ENCODE peak calls at places on chromosome 7, in four cellular contexts. One of them, this sample, is unnamed.

GRCh38 chr7:2120251-2120660 is 112.5 kb downstream of the MAD1L1 start:
- DNase-seq in pancreas: no peak
- DNase-seq in body of pancreas: no peak
- DNase-seq in mesothelial cell of epicardium: no peak
- DNase-seq in this sample: no peak

GRCh38 chr7:96321041-96321669 is 743 bp downstream of the SLC25A13 start:
- DNase-seq in mesothelial cell of epicardium: no peak
- DNase-seq in pancreas: peak; percentile 87
- DNase-seq in body of pancreas: peak; percentile 82
- DNase-seq in this sample: peak; percentile 89

GRCh38 chr7:36473454-36474282 is 84.0 kb downstream of the ANLN start:
- DNase-seq in pancreas: peak; percentile 48
- DNase-seq in mesothelial cell of epicardium: no peak
- DNase-seq in body of pancreas: peak; percentile 60
- DNase-seq in this sample: no peak

GRCh38 chr7:82044497-82045080 is 274.7 kb upstream of the HGF start:
- DNase-seq in pancreas: no peak
- DNase-seq in mesothelial cell of epicardium: no peak
- DNase-seq in body of pancreas: peak; percentile 33
- DNase-seq in this sample: peak; percentile 42

GRCh38 chr7:100483728-100484635 is at the start of gene NYAP1:
- DNase-seq in pancreas: no peak
- DNase-seq in mesothelial cell of epicardium: peak; percentile 65
- DNase-seq in body of pancreas: peak; percentile 63
- DNase-seq in this sample: peak; percentile 72

GRCh38 chr7:34036972-34037792 is 131.8 kb downstream of the BMPER start:
- DNase-seq in pancreas: no peak
- DNase-seq in mesothelial cell of epicardium: no peak
- DNase-seq in body of pancreas: no peak
- DNase-seq in this sample: no peak

GRCh38 chr7:4683884-4684565 is 1.9 kb downstream of the FOXK1 start:
- DNase-seq in body of pancreas: peak; percentile 63
- DNase-seq in mesothelial cell of epicardium: no peak
- DNase-seq in pancreas: peak; percentile 33
- DNase-seq in this sample: no peak

GRCh38 chr7:7681191-7681935 is 37.0 kb downstream of the RPA3 start:
- DNase-seq in mesothelial cell of epicardium: no peak
- DNase-seq in body of pancreas: peak; percentile 41
- DNase-seq in pancreas: peak; percentile 46
- DNase-seq in this sample: no peak

GRCh38 chr7:69403169-69403568 is 195.1 kb upstream of the AUTS2 start:
- DNase-seq in pancreas: no peak
- DNase-seq in body of pancreas: no peak
- DNase-seq in mesothelial cell of epicardium: no peak
- DNase-seq in this sample: no peak

GRCh38 chr7:46486264-46487206 is 565.5 kb upstream of the IGFBP3 start:
- DNase-seq in body of pancreas: peak; percentile 18
- DNase-seq in mesothelial cell of epicardium: no peak
- DNase-seq in pancreas: no peak
- DNase-seq in this sample: no peak

GRCh38 chr7:6430974-6431373 is 16.8 kb downstream of the DAGLB start:
- DNase-seq in body of pancreas: no peak
- DNase-seq in mesothelial cell of epicardium: no peak
- DNase-seq in pancreas: no peak
- DNase-seq in this sample: no peak

GRCh38 chr7:111529507-111530355 is 32.6 kb downstream of the IMMP2L start:
- DNase-seq in pancreas: no peak
- DNase-seq in body of pancreas: no peak
- DNase-seq in mesothelial cell of epicardium: no peak
- DNase-seq in this sample: no peak

GRCh38 chr7:46253500-46253899 is 332.4 kb upstream of the IGFBP3 start:
- DNase-seq in pancreas: no peak
- DNase-seq in mesothelial cell of epicardium: no peak
- DNase-seq in body of pancreas: no peak
- DNase-seq in this sample: peak; percentile 34

GRCh38 chr7:16123117-16123770 is 298.1 kb downstream of the CRPPA start:
- DNase-seq in mesothelial cell of epicardium: no peak
- DNase-seq in pancreas: no peak
- DNase-seq in body of pancreas: no peak
- DNase-seq in this sample: no peak

GRCh38 chr7:1562126-1562525 is 6.1 kb upstream of the TMEM184A start:
- DNase-seq in pancreas: no peak
- DNase-seq in body of pancreas: no peak
- DNase-seq in mesothelial cell of epicardium: no peak
- DNase-seq in this sample: no peak

GRCh38 chr7:8710124-8710523 is 276.7 kb downstream of the NXPH1 start:
- DNase-seq in mesothelial cell of epicardium: no peak
- DNase-seq in pancreas: no peak
- DNase-seq in body of pancreas: no peak
- DNase-seq in this sample: no peak

GRCh38 chr7:42805601-42806000 is 106.3 kb downstream of the C7orf25 start:
- DNase-seq in pancreas: no peak
- DNase-seq in body of pancreas: no peak
- DNase-seq in mesothelial cell of epicardium: no peak
- DNase-seq in this sample: no peak

GRCh38 chr7:33933611-33934281 is 28.4 kb downstream of the BMPER start:
- DNase-seq in body of pancreas: no peak
- DNase-seq in pancreas: no peak
- DNase-seq in mesothelial cell of epicardium: no peak
- DNase-seq in this sample: no peak

GRCh38 chr7:22061781-22062180 is 116.1 kb upstream of the CDCA7L start:
- DNase-seq in pancreas: no peak
- DNase-seq in mesothelial cell of epicardium: no peak
- DNase-seq in body of pancreas: no peak
- DNase-seq in this sample: no peak

GRCh38 chr7:117157121-117157870 is 165.6 kb downstream of the WNT2 start:
- DNase-seq in body of pancreas: peak; percentile 56
- DNase-seq in pancreas: peak; percentile 32
- DNase-seq in mesothelial cell of epicardium: no peak
- DNase-seq in this sample: no peak

GRCh38 chr7:94223375-94224084 is 171.2 kb upstream of the COL1A2 start:
- DNase-seq in mesothelial cell of epicardium: no peak
- DNase-seq in body of pancreas: no peak
- DNase-seq in pancreas: no peak
- DNase-seq in this sample: peak; percentile 43

GRCh38 chr7:112018305-112019030 is 187.7 kb downstream of the DOCK4 start:
- DNase-seq in body of pancreas: no peak
- DNase-seq in pancreas: no peak
- DNase-seq in mesothelial cell of epicardium: no peak
- DNase-seq in this sample: no peak

GRCh38 chr7:149559711-149560110 is 62.1 kb upstream of the ZNF746 start:
- DNase-seq in body of pancreas: no peak
- DNase-seq in pancreas: no peak
- DNase-seq in mesothelial cell of epicardium: no peak
- DNase-seq in this sample: no peak

GRCh38 chr7:98295467-98296220 is 14.2 kb downstream of the BRI3 start:
- DNase-seq in pancreas: no peak
- DNase-seq in body of pancreas: no peak
- DNase-seq in mesothelial cell of epicardium: no peak
- DNase-seq in this sample: no peak

GRCh38 chr7:84372712-84373111 is 178.1 kb upstream of the SEMA3A start:
- DNase-seq in pancreas: no peak
- DNase-seq in body of pancreas: no peak
- DNase-seq in mesothelial cell of epicardium: no peak
- DNase-seq in this sample: no peak

GRCh38 chr7:111370002-111370401 is 192.3 kb downstream of the IMMP2L start:
- DNase-seq in mesothelial cell of epicardium: no peak
- DNase-seq in body of pancreas: no peak
- DNase-seq in pancreas: no peak
- DNase-seq in this sample: no peak

GRCh38 chr7:115869225-115869624 is 161.3 kb downstream of the TFEC start:
- DNase-seq in mesothelial cell of epicardium: no peak
- DNase-seq in body of pancreas: no peak
- DNase-seq in pancreas: no peak
- DNase-seq in this sample: no peak

GRCh38 chr7:92785923-92786322 is 50.5 kb downstream of the CDK6 start:
- DNase-seq in pancreas: no peak
- DNase-seq in body of pancreas: no peak
- DNase-seq in mesothelial cell of epicardium: no peak
- DNase-seq in this sample: no peak

GRCh38 chr7:20602306-20602705 is 13.2 kb upstream of the ABCB5 start:
- DNase-seq in pancreas: no peak
- DNase-seq in body of pancreas: no peak
- DNase-seq in mesothelial cell of epicardium: no peak
- DNase-seq in this sample: no peak

DNA sequence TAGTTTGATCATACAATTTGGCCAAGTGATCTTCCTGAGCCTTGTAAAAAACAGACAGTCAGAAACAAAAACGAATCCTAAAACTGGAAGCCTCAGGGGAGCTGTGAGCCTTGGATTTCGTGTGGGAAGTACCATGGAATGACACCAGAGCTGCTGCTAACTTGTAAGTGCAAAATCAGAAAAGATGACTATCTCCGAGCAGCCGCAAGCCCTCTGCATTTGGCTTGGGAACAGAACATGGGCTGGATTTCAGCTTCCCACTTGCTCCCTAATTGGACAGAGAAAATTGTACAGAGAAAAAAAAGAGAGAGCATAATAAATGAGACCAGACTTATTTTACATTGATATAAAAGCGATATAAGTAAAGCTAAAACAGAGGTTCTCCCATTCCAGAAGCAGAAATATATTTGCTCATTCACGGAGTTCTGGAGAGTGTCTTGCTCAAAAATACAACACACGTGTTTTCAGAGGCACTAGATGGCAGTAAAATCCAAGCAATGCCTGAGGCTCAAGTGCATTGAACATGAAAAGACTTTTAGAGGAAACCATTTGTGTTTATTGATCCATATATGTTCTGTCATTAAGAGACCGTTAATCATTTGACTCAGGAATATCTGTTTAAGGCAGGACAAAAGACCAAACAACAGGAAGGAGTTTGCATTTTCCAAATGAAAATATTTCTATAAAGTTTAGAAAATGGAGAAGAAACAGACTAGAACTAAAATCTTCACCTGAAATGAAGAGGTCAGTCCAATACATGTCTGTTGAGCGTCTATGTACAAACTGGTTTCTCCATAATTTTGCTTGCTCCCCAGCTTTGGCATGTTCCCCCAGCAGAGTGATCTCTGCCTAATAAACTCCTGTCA is 78.3 kb upstream of the SLC26A5 start:
- DNase-seq in mesothelial cell of epicardium: no peak
- DNase-seq in pancreas: no peak
- DNase-seq in body of pancreas: no peak
- DNase-seq in this sample: no peak
- TF ChIP-seq CTCF in mesothelial cell of epicardium: no peak
- TF ChIP-seq CTCF in pancreas: no peak
- TF ChIP-seq CTCF in body of pancreas: peak; percentile 60
- TF ChIP-seq CTCF in this sample: peak; percentile 42

GRCh38 chr7:74615933-74616780 is 41.4 kb upstream of the GTF2I start:
- DNase-seq in pancreas: no peak
- DNase-seq in mesothelial cell of epicardium: no peak
- DNase-seq in body of pancreas: no peak
- DNase-seq in this sample: no peak
- TF ChIP-seq CTCF in pancreas: no peak
- TF ChIP-seq CTCF in mesothelial cell of epicardium: no peak
- TF ChIP-seq CTCF in body of pancreas: no peak
- TF ChIP-seq CTCF in this sample: no peak

GRCh38 chr7:87935373-87935706 is 1.3 kb downstream of the ADAM22 start:
- DNase-seq in body of pancreas: no peak
- DNase-seq in mesothelial cell of epicardium: no peak
- DNase-seq in pancreas: no peak
- DNase-seq in this sample: peak; percentile 10

GRCh38 chr7:87934699-87935372 is 785 bp downstream of the ADAM22 start:
- DNase-seq in pancreas: no peak
- DNase-seq in mesothelial cell of epicardium: no peak
- DNase-seq in body of pancreas: no peak
- DNase-seq in this sample: no peak

GRCh38 chr7:87933605-87933952 is 472 bp upstream of the ADAM22 start:
- DNase-seq in body of pancreas: no peak
- DNase-seq in mesothelial cell of epicardium: no peak
- DNase-seq in pancreas: no peak
- DNase-seq in this sample: no peak

GRCh38 chr7:87933953-87934698 is at the start of gene ADAM22:
- DNase-seq in body of pancreas: peak; percentile 75
- DNase-seq in mesothelial cell of epicardium: peak; percentile 50
- DNase-seq in pancreas: peak; percentile 81
- DNase-seq in this sample: peak; percentile 90
- TF ChIP-seq CTCF in body of pancreas: no peak
- TF ChIP-seq CTCF in mesothelial cell of epicardium: no peak
- TF ChIP-seq CTCF in pancreas: no peak
- TF ChIP-seq CTCF in this sample: no peak

GRCh38 chr7:129213828-129214227 is 11.0 kb upstream of the AHCYL2 start:
- DNase-seq in mesothelial cell of epicardium: no peak
- DNase-seq in body of pancreas: no peak
- DNase-seq in pancreas: no peak
- DNase-seq in this sample: peak; percentile 72
- TF ChIP-seq CTCF in mesothelial cell of epicardium: no peak
- TF ChIP-seq CTCF in body of pancreas: no peak
- TF ChIP-seq CTCF in pancreas: no peak
- TF ChIP-seq CTCF in this sample: peak; percentile 18

DNA sequence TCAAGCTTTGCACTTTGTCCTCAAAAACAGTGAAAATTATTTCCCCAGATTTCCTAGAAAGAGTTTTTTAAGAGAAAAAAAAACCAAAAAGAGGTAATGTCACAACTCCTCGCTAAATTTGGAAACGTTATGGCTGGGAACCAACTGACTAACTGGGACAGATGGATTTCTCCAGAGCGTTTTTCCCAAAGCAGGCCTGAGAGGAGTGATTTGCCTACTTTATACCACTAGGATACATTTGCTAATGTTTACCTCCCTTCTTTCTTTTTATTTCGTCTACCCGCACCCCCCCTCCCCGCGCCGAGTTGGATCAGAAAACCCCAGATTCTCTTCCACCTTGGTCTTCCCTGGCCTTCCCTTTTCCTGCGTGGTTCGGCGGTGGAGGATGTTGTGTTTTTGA is 7.2 kb downstream of the CPA2 start:
- DNase-seq in body of pancreas: no peak
- DNase-seq in mesothelial cell of epicardium: no peak
- DNase-seq in pancreas: no peak
- DNase-seq in this sample: no peak
- TF ChIP-seq CTCF in body of pancreas: peak; percentile 6
- TF ChIP-seq CTCF in mesothelial cell of epicardium: no peak
- TF ChIP-seq CTCF in pancreas: no peak
- TF ChIP-seq CTCF in this sample: no peak

GRCh38 chr7:135971366-135971725 is 5.8 kb downstream of the MTPN start:
- DNase-seq in pancreas: no peak
- DNase-seq in mesothelial cell of epicardium: no peak
- DNase-seq in body of pancreas: no peak
- DNase-seq in this sample: no peak
- TF ChIP-seq CTCF in pancreas: no peak
- TF ChIP-seq CTCF in mesothelial cell of epicardium: no peak
- TF ChIP-seq CTCF in body of pancreas: no peak
- TF ChIP-seq CTCF in this sample: no peak

DNA sequence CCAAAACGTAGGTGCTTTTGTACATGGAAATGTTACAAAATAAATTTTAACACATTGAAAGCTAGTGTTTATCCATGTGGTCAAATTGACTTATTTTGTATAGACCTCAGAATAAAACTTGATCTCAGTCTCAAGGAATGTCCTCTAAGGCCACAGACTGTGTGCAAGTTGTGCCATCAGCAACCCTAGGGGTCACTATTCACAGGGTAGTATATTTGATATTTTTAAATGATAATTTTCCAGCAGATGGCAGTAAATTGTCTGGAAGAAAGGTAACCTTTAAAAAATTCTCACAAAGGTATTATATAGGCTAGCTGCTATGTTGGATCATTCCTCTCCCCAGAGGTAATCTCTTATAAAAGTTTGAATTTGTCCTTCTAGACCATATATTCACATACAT is 12.9 kb upstream of the SNX10 start:
- DNase-seq in mesothelial cell of epicardium: no peak
- DNase-seq in body of pancreas: no peak
- DNase-seq in pancreas: no peak
- DNase-seq in this sample: no peak
- TF ChIP-seq CTCF in mesothelial cell of epicardium: no peak
- TF ChIP-seq CTCF in body of pancreas: peak; percentile 45
- TF ChIP-seq CTCF in pancreas: no peak
- TF ChIP-seq CTCF in this sample: peak; percentile 35

GRCh38 chr7:157336383-157337315 is at the start of gene DNAJB6:
- DNase-seq in body of pancreas: peak; percentile 95
- DNase-seq in pancreas: peak; percentile 92
- DNase-seq in mesothelial cell of epicardium: peak; percentile 92
- DNase-seq in this sample: peak; percentile 95
- TF ChIP-seq CTCF in body of pancreas: no peak
- TF ChIP-seq CTCF in pancreas: no peak
- TF ChIP-seq CTCF in mesothelial cell of epicardium: no peak
- TF ChIP-seq CTCF in this sample: no peak